ENCODE peak calls at places on chromosomes 2 and 18, in seven cellular contexts. One of them, this sample, is unnamed.

GRCh38 chr2:73156539-73157124 is 43.9 kb upstream of the RAB11FIP5 start:
- DNase-seq in M059J: peak; percentile 57
- DNase-seq in lower lobe of right lung: peak; percentile 60
- DNase-seq in AG09319: peak; percentile 20
- DNase-seq in germinal center: no peak
- DNase-seq in GM04504: no peak
- DNase-seq in transverse colon: peak; percentile 56
- DNase-seq in this sample: peak; percentile 59

GRCh38 chr18:10417679-10418078 is 36.8 kb upstream of the APCDD1 start:
- DNase-seq in transverse colon: no peak
- DNase-seq in AG09319: no peak
- DNase-seq in M059J: peak; percentile 14
- DNase-seq in GM04504: no peak
- DNase-seq in germinal center: no peak
- DNase-seq in lower lobe of right lung: no peak
- DNase-seq in this sample: no peak

GRCh38 chr18:64974378-64975125 is 776.3 kb upstream of the CDH7 start:
- DNase-seq in AG09319: no peak
- DNase-seq in lower lobe of right lung: no peak
- DNase-seq in GM04504: no peak
- DNase-seq in transverse colon: no peak
- DNase-seq in germinal center: no peak
- DNase-seq in M059J: no peak
- DNase-seq in this sample: no peak

GRCh38 chr2:38232454-38232853 is 144.6 kb downstream of the ATL2 start:
- DNase-seq in M059J: no peak
- DNase-seq in lower lobe of right lung: no peak
- DNase-seq in transverse colon: no peak
- DNase-seq in GM04504: no peak
- DNase-seq in germinal center: no peak
- DNase-seq in AG09319: no peak
- DNase-seq in this sample: no peak

GRCh38 chr2:170052151-170052550 is 125.8 kb upstream of the MYO3B start:
- DNase-seq in lower lobe of right lung: no peak
- DNase-seq in M059J: peak; percentile 32
- DNase-seq in transverse colon: no peak
- DNase-seq in AG09319: no peak
- DNase-seq in germinal center: no peak
- DNase-seq in GM04504: no peak
- DNase-seq in this sample: no peak

GRCh38 chr2:191171708-191172355 is 21.0 kb upstream of the STAT4 start:
- DNase-seq in germinal center: no peak
- DNase-seq in GM04504: peak; percentile 92
- DNase-seq in transverse colon: no peak
- DNase-seq in lower lobe of right lung: no peak
- DNase-seq in AG09319: peak; percentile 80
- DNase-seq in M059J: peak; percentile 92
- DNase-seq in this sample: peak; percentile 85

GRCh38 chr18:48800877-48801727 is 149.7 kb downstream of the SMAD7 start:
- DNase-seq in lower lobe of right lung: peak; percentile 20
- DNase-seq in AG09319: no peak
- DNase-seq in transverse colon: peak; percentile 8
- DNase-seq in GM04504: no peak
- DNase-seq in germinal center: peak; percentile 69
- DNase-seq in M059J: no peak
- DNase-seq in this sample: no peak

GRCh38 chr18:55927831-55928230 is 339.8 kb upstream of the TCF4 start:
- DNase-seq in transverse colon: no peak
- DNase-seq in germinal center: no peak
- DNase-seq in GM04504: peak; percentile 69
- DNase-seq in M059J: peak; percentile 84
- DNase-seq in lower lobe of right lung: no peak
- DNase-seq in AG09319: peak; percentile 68
- DNase-seq in this sample: no peak

GRCh38 chr2:236691799-236692167 is 122.2 kb downstream of the ACKR3 start:
- DNase-seq in M059J: peak; percentile 26
- DNase-seq in lower lobe of right lung: no peak
- DNase-seq in AG09319: no peak
- DNase-seq in GM04504: no peak
- DNase-seq in transverse colon: no peak
- DNase-seq in germinal center: no peak
- DNase-seq in this sample: no peak

GRCh38 chr2:2188344-2189111 is 142.5 kb downstream of the MYT1L start:
- DNase-seq in M059J: no peak
- DNase-seq in transverse colon: no peak
- DNase-seq in germinal center: no peak
- DNase-seq in AG09319: no peak
- DNase-seq in GM04504: no peak
- DNase-seq in lower lobe of right lung: no peak
- DNase-seq in this sample: no peak

GRCh38 chr18:23636041-23636399 is 26.7 kb downstream of the ANKRD29 start:
- DNase-seq in AG09319: no peak
- DNase-seq in lower lobe of right lung: no peak
- DNase-seq in M059J: no peak
- DNase-seq in transverse colon: no peak
- DNase-seq in germinal center: no peak
- DNase-seq in GM04504: no peak
- DNase-seq in this sample: no peak

GRCh38 chr2:132909427-132909826 is 239.4 kb upstream of the LYPD1 start:
- DNase-seq in transverse colon: no peak
- DNase-seq in GM04504: no peak
- DNase-seq in germinal center: no peak
- DNase-seq in lower lobe of right lung: no peak
- DNase-seq in M059J: peak; percentile 18
- DNase-seq in AG09319: no peak
- DNase-seq in this sample: no peak

GRCh38 chr2:181586569-181587076 is 70.3 kb downstream of the CERKL start:
- DNase-seq in lower lobe of right lung: no peak
- DNase-seq in germinal center: no peak
- DNase-seq in transverse colon: no peak
- DNase-seq in AG09319: no peak
- DNase-seq in GM04504: no peak
- DNase-seq in M059J: peak; percentile 18
- DNase-seq in this sample: no peak

GRCh38 chr2:20236496-20236895 is 11.6 kb upstream of the SDC1 start:
- DNase-seq in lower lobe of right lung: no peak
- DNase-seq in germinal center: no peak
- DNase-seq in transverse colon: no peak
- DNase-seq in GM04504: no peak
- DNase-seq in AG09319: no peak
- DNase-seq in M059J: no peak
- DNase-seq in this sample: no peak

GRCh38 chr2:178194600-178195389 is 483 bp downstream of the OSBPL6 start:
- DNase-seq in lower lobe of right lung: peak; percentile 49
- DNase-seq in transverse colon: peak; percentile 19
- DNase-seq in M059J: peak; percentile 69
- DNase-seq in GM04504: peak; percentile 35
- DNase-seq in germinal center: peak; percentile 14
- DNase-seq in AG09319: no peak
- DNase-seq in this sample: peak; percentile 36

GRCh38 chr2:116510117-116510671 is 1304.3 kb upstream of the DDX18 start:
- DNase-seq in germinal center: no peak
- DNase-seq in transverse colon: no peak
- DNase-seq in GM04504: no peak
- DNase-seq in lower lobe of right lung: no peak
- DNase-seq in M059J: no peak
- DNase-seq in AG09319: no peak
- DNase-seq in this sample: no peak

GRCh38 chr2:106885981-106886915 is at the start of gene ST6GAL2:
- DNase-seq in germinal center: no peak
- DNase-seq in transverse colon: no peak
- DNase-seq in AG09319: no peak
- DNase-seq in M059J: no peak
- DNase-seq in GM04504: no peak
- DNase-seq in lower lobe of right lung: no peak
- DNase-seq in this sample: no peak

GRCh38 chr2:48295421-48295820 is 234.5 kb upstream of the STON1 start:
- DNase-seq in transverse colon: no peak
- DNase-seq in germinal center: no peak
- DNase-seq in AG09319: no peak
- DNase-seq in M059J: no peak
- DNase-seq in GM04504: no peak
- DNase-seq in lower lobe of right lung: no peak
- DNase-seq in this sample: no peak